ENCODE peak calls at places on chromosomes 12 and 14, in four cellular contexts. H is mesendoderm, U is H1, N is IMR-90. Z is an unnamed sample.

GRCh38 chr12:51976376-51977160 is 25.1 kb downstream of the ACVR1B start:
- DNase-seq in H (peak; percentile 37), U (no peak), N (peak; percentile 50), Z (no peak)

GRCh38 chr12:89863968-89864367 is 155.3 kb upstream of the ATP2B1 start:
- DNase-seq in H (no peak), U (no peak), N (no peak), Z (no peak)

GRCh38 chr12:5964913-5965900 is 20.1 kb upstream of the ANO2 start:
- DNase-seq in H (peak; percentile 32), U (no peak), N (no peak), Z (peak; percentile 70)

GRCh38 chr12:105444809-105445102 is 114.3 kb downstream of the C12orf75 start:
- DNase-seq in H (no peak), U (no peak), N (peak; percentile 40), Z (no peak)

GRCh38 chr14:70188608-70189540 is at the start of gene SLC8A3:
- DNase-seq in H (peak; percentile 59), U (no peak), N (peak; percentile 37), Z (peak; percentile 44)

GRCh38 chr14:41925409-41925808 is 318.7 kb downstream of the LRFN5 start:
- DNase-seq in H (peak; percentile 37), U (no peak), N (peak; percentile 1), Z (no peak)

GRCh38 chr14:53946404-53947400 is 9.9 kb downstream of the BMP4 start:
- DNase-seq in H (peak; percentile 57), U (no peak), N (no peak), Z (peak; percentile 59)

GRCh38 chr14:70822706-70823185 is 13.4 kb upstream of the MAP3K9 start:
- DNase-seq in H (peak; percentile 92), U (peak; percentile 65), N (peak; percentile 2), Z (peak; percentile 87)

GRCh38 chr12:196436-196835 is 17.5 kb downstream of the SLC6A12 start:
- DNase-seq in H (no peak), U (no peak), N (no peak), Z (no peak)

GRCh38 chr12:78795934-78796445 is 68.6 kb upstream of the SYT1 start:
- DNase-seq in H (no peak), U (no peak), N (no peak), Z (no peak)

GRCh38 chr12:94208433-94208921 is 60.1 kb downstream of the PLXNC1 start:
- DNase-seq in H (no peak), U (no peak), N (no peak), Z (no peak)

GRCh38 chr14:65866906-65867305 is 454.4 kb downstream of the FUT8 start:
- DNase-seq in H (no peak), U (no peak), N (no peak), Z (no peak)

GRCh38 chr12:108696111-108696995 is 35.0 kb downstream of the CORO1C start:
- DNase-seq in H (no peak), U (no peak), N (peak; percentile 100), Z (no peak)

GRCh38 chr14:85762523-85762922 is 232.6 kb downstream of the FLRT2 start:
- DNase-seq in H (no peak), U (no peak), N (no peak), Z (no peak)

GRCh38 chr14:76267322-76268012 is 108.5 kb upstream of the ESRRB start:
- DNase-seq in H (peak; percentile 66), U (no peak), N (peak; percentile 21), Z (peak; percentile 73)

GRCh38 chr12:77102691-77103090 is 37.3 kb upstream of the E2F7 start:
- DNase-seq in H (no peak), U (no peak), N (peak; percentile 79), Z (no peak)

GRCh38 chr12:56688846-56689113 is 696 bp upstream of the PTGES3 start:
- DNase-seq in H (no peak), U (no peak), N (no peak), Z (no peak)

GRCh38 chr14:77830692-77831091 is 30.8 kb downstream of the ADCK1 start:
- DNase-seq in H (peak; percentile 5), U (no peak), N (no peak), Z (no peak)

GRCh38 chr14:92475451-92476187 is 38.0 kb upstream of the RIN3 start:
- DNase-seq in H (no peak), U (no peak), N (no peak), Z (no peak)

GRCh38 chr12:18373176-18373575 is 111.9 kb downstream of the PIK3C2G start:
- DNase-seq in H (no peak), U (no peak), N (no peak), Z (no peak)
- H3K56ac ChIP-seq in H (no peak overlapping the region), U (no peak overlapping the region), N (no peak overlapping the region), Z (no peak overlapping the region)

GRCh38 chr12:110941391-110941790 is 21.0 kb upstream of the MYL2 start:
- DNase-seq in H (no peak), U (no peak), N (no peak), Z (peak; percentile 29)
- H3K56ac ChIP-seq in H (peak overlapping the region; percentile 10), U (no peak overlapping the region), N (no peak overlapping the region), Z (no peak overlapping the region)

DNA sequence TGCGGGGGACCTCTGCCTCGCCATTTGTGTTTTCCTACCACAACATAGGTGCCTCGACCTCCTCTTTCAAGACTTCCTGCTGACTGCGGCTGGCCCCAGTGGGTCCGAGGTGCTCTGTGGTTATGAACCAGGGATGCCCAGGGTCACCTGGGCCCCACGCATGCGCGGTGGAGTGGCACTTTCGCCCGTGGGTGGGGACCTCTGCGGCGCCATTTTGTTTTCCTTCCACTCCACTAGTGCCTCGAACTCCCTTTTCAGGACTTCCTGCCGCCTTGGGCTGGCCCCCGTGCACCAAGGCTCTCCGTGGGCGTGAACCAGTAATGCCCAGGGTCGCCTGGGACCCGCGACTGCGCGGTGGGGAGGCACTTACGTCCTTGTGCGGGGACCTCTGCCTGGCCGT is 351.6 kb downstream of the ALG10 start:
- DNase-seq in H (no peak), U (no peak), N (no peak), Z (no peak)
- H3K56ac ChIP-seq in H (no peak overlapping the region), U (no peak overlapping the region), N (no peak overlapping the region), Z (no peak overlapping the region)

GRCh38 chr14:22905627-22906026 is 13.3 kb downstream of the RBM23 start:
- DNase-seq in H (no peak), U (no peak), N (no peak), Z (no peak)
- H3K56ac ChIP-seq in H (no peak overlapping the region), U (no peak overlapping the region), N (no peak overlapping the region), Z (no peak overlapping the region)

GRCh38 chr12:29395356-29395755 is 14.4 kb upstream of the ERGIC2 start:
- DNase-seq in H (no peak), U (no peak), N (no peak), Z (no peak)

DNA sequence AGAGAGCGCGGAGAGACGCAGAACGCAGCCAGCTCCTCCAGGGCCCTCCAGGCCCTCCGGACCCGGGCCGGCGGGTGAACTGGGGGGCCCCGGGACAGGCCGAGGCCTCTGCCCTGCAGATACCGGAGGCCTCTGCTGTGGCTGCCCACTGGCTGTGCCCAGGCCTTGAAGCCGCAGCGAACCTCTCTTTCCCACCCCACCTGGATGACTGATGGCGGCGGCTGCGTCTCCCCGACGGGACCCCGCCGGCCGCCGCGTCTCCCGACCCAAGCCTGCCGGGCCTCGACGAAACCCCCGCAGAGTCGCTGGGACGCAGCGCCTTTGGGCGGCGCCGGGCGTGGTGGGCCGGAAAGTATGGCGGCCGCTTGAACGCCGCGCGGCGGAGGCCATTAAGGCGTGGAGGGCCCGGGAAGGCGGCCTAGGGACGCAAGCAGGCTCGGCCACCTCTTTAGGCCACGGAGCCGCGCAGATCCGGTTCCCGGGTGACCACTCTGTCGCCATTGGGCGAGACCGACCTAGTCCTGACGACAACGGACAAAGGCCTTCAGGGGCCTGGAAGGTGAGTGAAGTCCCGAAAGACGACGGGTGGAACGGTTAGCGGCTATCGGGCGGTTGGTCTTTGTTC is 8.4 kb upstream of the ERGIC2 start:
- DNase-seq in H (no peak), U (no peak), N (no peak), Z (peak; percentile 29)
- H3K56ac ChIP-seq in H (no peak overlapping the region), U (no peak overlapping the region), N (no peak overlapping the region), Z (no peak overlapping the region)

GRCh38 chr14:104602933-104603325 is 1.6 kb downstream of the TMEM179 start:
- DNase-seq in H (no peak), U (no peak), N (no peak), Z (no peak)
- H3K56ac ChIP-seq in H (no peak overlapping the region), U (no peak overlapping the region), N (no peak overlapping the region), Z (no peak overlapping the region)

GRCh38 chr12:58211211-58211610 is 269.8 kb downstream of the ATP23 start:
- DNase-seq in H (no peak), U (no peak), N (no peak), Z (no peak)

GRCh38 chr12:58202933-58203713 is 261.8 kb downstream of the ATP23 start:
- DNase-seq in H (no peak), U (no peak), N (no peak), Z (no peak)

GRCh38 chr12:58204086-58204485 is 262.7 kb downstream of the ATP23 start:
- DNase-seq in H (no peak), U (no peak), N (peak; percentile 4), Z (no peak)

DNA sequence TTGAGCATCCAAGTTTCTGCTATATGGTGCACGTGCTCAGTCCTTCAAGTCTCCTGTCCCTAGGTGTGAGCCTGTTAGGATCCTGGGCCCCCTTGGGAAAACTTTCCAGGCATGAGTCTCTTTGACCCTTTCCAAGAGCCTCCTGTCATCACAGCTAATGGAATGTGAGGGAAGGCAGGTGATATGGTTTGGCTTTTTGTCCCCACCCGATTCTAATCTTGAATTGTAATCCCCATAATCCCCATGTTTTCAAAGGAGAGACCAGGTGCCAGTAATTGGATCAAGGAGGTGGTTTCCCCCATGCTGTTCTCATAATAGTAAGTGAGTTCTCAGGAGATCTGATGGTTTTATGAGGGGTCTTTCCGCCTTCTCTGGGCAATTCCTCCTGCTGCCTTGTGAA is 265.5 kb downstream of the ATP23 start:
- DNase-seq in H (peak; percentile 70), U (no peak), N (no peak), Z (no peak)
- H3K56ac ChIP-seq in H (no peak overlapping the region), U (no peak overlapping the region), N (no peak overlapping the region), Z (no peak overlapping the region)

GRCh38 chr14:52911904-52912303 is 38.9 kb downstream of the FERMT2 start:
- DNase-seq in H (no peak), U (no peak), N (no peak), Z (no peak)
- H3K56ac ChIP-seq in H (no peak overlapping the region), U (no peak overlapping the region), N (no peak overlapping the region), Z (no peak overlapping the region)

GRCh38 chr12:26044592-26044991 is 80.2 kb downstream of the BHLHE41 start:
- DNase-seq in H (no peak), U (no peak), N (no peak), Z (no peak)

GRCh38 chr12:26046203-26046602 is 78.6 kb downstream of the BHLHE41 start:
- DNase-seq in H (no peak), U (no peak), N (no peak), Z (no peak)

GRCh38 chr12:26043139-26044006 is 81.5 kb downstream of the BHLHE41 start:
- DNase-seq in H (peak; percentile 30), U (no peak), N (no peak), Z (no peak)

GRCh38 chr12:26042645-26043044 is 82.2 kb downstream of the BHLHE41 start:
- DNase-seq in H (no peak), U (no peak), N (no peak), Z (no peak)

DNA sequence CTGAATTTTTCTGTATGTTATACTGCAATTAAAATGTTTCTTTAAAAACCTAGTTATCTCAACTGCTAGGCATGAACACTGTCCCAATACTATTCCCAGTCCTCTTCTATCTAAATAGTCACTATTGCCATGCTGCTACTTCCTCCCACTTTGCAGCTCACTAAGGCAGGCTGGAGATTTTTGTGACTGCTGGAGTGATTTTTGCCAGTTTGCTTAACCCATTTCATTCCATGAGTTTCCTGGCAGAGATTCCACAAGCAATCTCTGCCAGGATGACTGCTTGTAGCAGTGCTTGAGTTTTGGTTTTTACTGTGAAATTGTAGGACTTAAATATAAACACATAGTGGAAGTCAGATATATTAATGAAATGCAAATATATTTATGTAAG is 80.8 kb downstream of the BHLHE41 start:
- DNase-seq in H (no peak), U (no peak), N (peak; percentile 51), Z (no peak)
- H3K56ac ChIP-seq in H (no peak overlapping the region), U (no peak overlapping the region), N (no peak overlapping the region), Z (no peak overlapping the region)

GRCh38 chr14:61121293-61121897 is 140.3 kb downstream of the SLC38A6 start:
- DNase-seq in H (no peak), U (no peak), N (no peak), Z (no peak)
- H3K56ac ChIP-seq in H (no peak overlapping the region), U (no peak overlapping the region), N (no peak overlapping the region), Z (no peak overlapping the region)